ENCODE peak calls at places on chromosomes 4 and X, in seven cellular contexts. S is sigmoid colon, Z is right cardiac atrium, L is SJSA1, G is cardiac muscle cell, F is astrocyte, E is psoas muscle. P is an unnamed sample. For H3K27me3, the result is how much of the 10 kb centered on the place peaks cover.

GRCh38 chrX:15158736-15159406 is 111.0 kb downstream of the ASB9 start:
- DNase-seq in S (no peak), Z (no peak), L (no peak), G (no peak), F (no peak), E (no peak), P (no peak)

GRCh38 chr4:138560448-138560847 is 318.3 kb upstream of the SLC7A11 start:
- DNase-seq in S (no peak), Z (peak), L (no peak), G (no peak), F (no peak), E (no peak), P (no peak)

GRCh38 chr4:37892641-37893040 is 1.8 kb downstream of the TBC1D1 start:
- DNase-seq in S (no peak), Z (no peak), L (no peak), G (no peak), F (no peak), E (no peak), P (no peak)

GRCh38 chr4:54746228-54746627 is 88.5 kb downstream of the KIT start:
- DNase-seq in S (no peak), Z (no peak), L (no peak), G (no peak), F (peak), E (no peak), P (no peak)

GRCh38 chr4:118985170-118986000 is 96.7 kb downstream of the SYNPO2 start:
- DNase-seq in S (no peak), Z (no peak), L (no peak), G (no peak), F (no peak), E (peak), P (no peak)

GRCh38 chr4:2426711-2427275 is 8.0 kb downstream of the CFAP99 start:
- DNase-seq in S (no peak), Z (no peak), L (no peak), G (no peak), F (no peak), E (peak), P (no peak)

GRCh38 chr4:56863441-56864129 is 42.1 kb upstream of the SPINK2 start:
- DNase-seq in S (no peak), Z (no peak), L (no peak), G (no peak), F (peak), E (no peak), P (no peak)

GRCh38 chr4:94298725-94299252 is 43.8 kb downstream of the HPGDS start:
- DNase-seq in S (no peak), Z (no peak), L (no peak), G (no peak), F (no peak), E (no peak), P (no peak)

GRCh38 chrX:51568586-51568985 is 50.1 kb downstream of the CENPVL3 start:
- DNase-seq in S (no peak), Z (no peak), L (peak), G (peak), F (peak), E (no peak), P (peak)

GRCh38 chr4:62490635-62491034 is 1290.5 kb downstream of the ADGRL3 start:
- DNase-seq in S (no peak), Z (no peak), L (no peak), G (no peak), F (no peak), E (no peak), P (no peak)

GRCh38 chr4:113383111-113383785 is 333.8 kb downstream of the ANK2 start:
- DNase-seq in S (no peak), Z (no peak), L (no peak), G (peak), F (peak), E (no peak), P (no peak)

GRCh38 chr4:75141162-75141561 is 208.2 kb downstream of the PARM1 start:
- DNase-seq in S (no peak), Z (no peak), L (no peak), G (no peak), F (no peak), E (no peak), P (no peak)

GRCh38 chr4:35494955-35495354 is 749.4 kb downstream of the ARAP2 start:
- DNase-seq in S (no peak), Z (no peak), L (no peak), G (no peak), F (no peak), E (no peak), P (no peak)

GRCh38 chr4:80101768-80102116 is 28.7 kb upstream of the ANTXR2 start:
- DNase-seq in S (no peak), Z (no peak), L (no peak), G (no peak), F (peak), E (no peak), P (no peak)

GRCh38 chr4:159103406-159104131 is 690 bp downstream of the RAPGEF2 start:
- DNase-seq in S (peak), Z (peak), L (peak), G (peak), F (no peak), E (peak), P (no peak)

GRCh38 chr4:98374643-98375042 is 113.5 kb downstream of the RAP1GDS1 start:
- DNase-seq in S (no peak), Z (no peak), L (no peak), G (peak), F (peak), E (peak), P (peak)

GRCh38 chr4:184012937-184013336 is 107.8 kb downstream of the STOX2 start:
- DNase-seq in S (no peak), Z (no peak), L (no peak), G (peak), F (no peak), E (no peak), P (no peak)

GRCh38 chr4:86357608-86358007 is 2.2 kb downstream of the MAPK10 start:
- DNase-seq in S (no peak), Z (no peak), L (no peak), G (no peak), F (no peak), E (no peak), P (no peak)

GRCh38 chr4:147525494-147526271 is 44.8 kb downstream of the EDNRA start:
- DNase-seq in S (no peak), Z (no peak), L (no peak), G (no peak), F (no peak), E (no peak), P (no peak)

GRCh38 chr4:169912996-169913395 is 113.2 kb downstream of the MFAP3L start:
- DNase-seq in S (no peak), Z (no peak), L (no peak), G (no peak), F (no peak), E (no peak), P (no peak)

DNA sequence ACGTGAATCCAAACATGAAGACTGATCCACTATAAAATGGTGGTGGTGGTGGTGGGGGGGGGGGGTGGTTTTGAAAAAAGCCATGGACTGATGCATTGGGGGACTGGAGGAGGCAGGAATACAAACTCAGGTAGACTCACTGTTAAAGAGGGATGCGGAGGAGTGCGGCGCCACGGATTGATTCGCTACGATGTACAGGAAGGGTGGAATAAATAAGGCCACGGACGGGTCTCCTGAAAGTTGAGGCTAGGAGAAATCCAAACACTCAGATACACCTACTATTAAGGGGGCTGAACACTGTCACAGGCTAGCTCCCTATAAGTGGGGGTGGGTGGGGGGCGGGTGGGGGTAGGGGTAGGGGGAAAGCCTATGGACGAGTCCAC is 591 bp downstream of the ELK1 start:
- DNase-seq in S (no peak), Z (no peak), L (no peak), G (no peak), F (no peak), E (no peak), P (no peak)
- H3K27me3 ChIP-seq in S (under half), Z (under half), L (under half), G (under half), F (under half), E (under half), P (under half)

GRCh38 chrX:154457491-154458115 is 478 bp upstream of the PLXNA3 start:
- DNase-seq in S (no peak), Z (peak), L (no peak), G (no peak), F (no peak), E (no peak), P (no peak)
- H3K4me3 ChIP-seq in S (peak), Z (peak), L (peak), G (peak), F (peak), E (peak), P (peak)

GRCh38 chrX:72122621-72123275 is 9.0 kb downstream of the RTL5 start:
- DNase-seq in S (peak), Z (no peak), L (no peak), G (no peak), F (no peak), E (no peak), P (no peak)

GRCh38 chrX:72124540-72125201 is 7.0 kb downstream of the RTL5 start:
- DNase-seq in S (peak), Z (no peak), L (no peak), G (no peak), F (no peak), E (no peak), P (no peak)

GRCh38 chrX:72123471-72124185 is 8.1 kb downstream of the RTL5 start:
- DNase-seq in S (peak), Z (peak), L (peak), G (peak), F (peak), E (peak), P (no peak)

GRCh38 chrX:72120798-72121197 is 10.9 kb downstream of the RTL5 start:
- DNase-seq in S (peak), Z (no peak), L (no peak), G (no peak), F (peak), E (no peak), P (no peak)

DNA sequence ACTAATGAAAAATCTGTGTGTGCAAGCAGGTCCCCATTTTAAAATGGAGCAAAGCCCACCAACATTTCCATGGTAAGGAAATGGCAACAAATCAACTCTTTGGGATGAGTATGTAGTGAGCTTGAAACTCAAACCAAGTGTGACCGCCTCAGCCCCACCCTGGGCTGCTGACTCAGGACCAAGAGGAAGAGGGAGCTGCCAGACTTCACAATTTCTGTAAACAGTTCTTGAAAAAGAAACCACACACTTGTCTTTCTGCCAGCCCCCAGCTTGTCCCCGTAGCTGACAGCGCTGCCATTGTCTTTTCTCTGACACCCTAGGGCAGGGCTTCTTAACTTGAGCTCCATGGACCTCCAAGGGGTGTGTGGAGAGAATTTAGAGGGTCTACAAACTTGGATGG is 10.3 kb downstream of the RTL5 start:
- DNase-seq in S (peak), Z (peak), L (peak), G (peak), F (peak), E (peak), P (peak)
- H3K27ac ChIP-seq in S (peak), Z (peak), L (no peak), G (peak), F (no peak), E (no peak), P (no peak)

GRCh38 chr4:127624176-127624575 is 8.6 kb upstream of the INTU start:
- DNase-seq in S (no peak), Z (no peak), L (no peak), G (no peak), F (no peak), E (no peak), P (no peak)
- H3K27me3 ChIP-seq in S (under half), Z (under half), L (under half), G (half or more), F (under half), E (under half), P (under half)

DNA sequence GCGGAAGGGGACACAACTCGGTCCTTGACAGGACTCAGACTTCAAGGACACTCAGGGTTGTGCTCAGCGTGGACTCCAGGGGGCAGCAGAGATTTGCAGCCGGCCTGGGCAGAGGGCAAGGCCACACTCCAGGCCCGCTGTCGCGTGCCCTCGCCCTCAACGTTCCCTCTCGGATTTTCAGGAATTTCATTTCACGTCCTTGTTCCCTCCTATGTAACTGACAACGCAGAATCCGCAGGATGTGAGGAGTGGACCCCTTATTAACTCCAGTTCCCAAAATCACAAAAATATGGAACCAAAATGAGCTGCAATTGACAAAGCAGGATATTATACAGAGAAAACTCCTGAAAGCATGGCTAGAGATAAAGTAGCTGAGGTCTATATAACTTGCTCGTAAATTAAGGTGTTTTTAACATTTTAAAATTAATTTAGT is 21.0 kb upstream of the DCTD start:
- DNase-seq in S (peak), Z (peak), L (peak), G (peak), F (peak), E (peak), P (no peak)
- H3K4me3 ChIP-seq in S (no peak), Z (no peak), L (no peak), G (no peak), F (no peak), E (no peak), P (no peak)

DNA sequence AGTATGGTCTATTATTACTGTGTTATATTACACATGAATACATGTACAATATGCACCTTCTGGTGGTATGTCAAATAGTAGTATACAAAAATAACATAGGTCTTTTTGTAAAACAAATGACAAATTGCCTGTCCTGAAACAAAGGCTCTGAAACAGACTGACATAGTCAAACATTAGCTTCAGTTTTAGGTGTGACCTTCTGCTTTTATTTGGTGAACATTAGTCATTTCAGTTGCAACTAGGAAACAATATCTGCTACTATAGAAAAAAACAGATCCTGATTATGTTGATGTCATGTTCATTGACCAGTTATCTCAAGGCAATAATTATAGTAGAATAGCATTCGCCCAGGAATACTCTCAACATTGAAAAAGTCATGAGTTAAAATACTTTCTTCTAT is 123.0 kb downstream of the CHRNA9 start:
- DNase-seq in S (no peak), Z (no peak), L (no peak), G (no peak), F (no peak), E (no peak), P (no peak)
- H3K27ac ChIP-seq in S (no peak), Z (no peak), L (no peak), G (no peak), F (no peak), E (no peak), P (no peak)

DNA sequence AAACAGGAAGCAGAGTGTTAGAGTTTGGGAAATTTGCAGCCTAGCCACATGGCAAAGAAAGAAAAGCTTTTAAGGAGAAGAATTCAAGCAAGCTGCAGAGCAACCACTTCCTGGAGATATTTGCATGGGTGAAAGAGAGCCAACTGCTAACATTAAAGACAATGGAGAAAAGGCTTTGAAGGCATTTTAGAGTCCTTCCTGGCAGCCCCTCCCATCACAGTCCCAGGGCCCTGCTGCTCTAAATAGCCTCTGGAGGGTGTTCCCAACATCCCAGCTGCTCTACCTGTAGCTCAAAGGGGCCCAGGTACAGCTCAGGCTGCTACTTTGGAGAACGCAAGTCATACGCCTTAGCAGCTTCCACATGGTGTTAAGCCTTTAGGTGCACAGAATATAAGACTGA is 235.9 kb upstream of the FMR1 start:
- DNase-seq in S (no peak), Z (no peak), L (no peak), G (no peak), F (no peak), E (no peak), P (no peak)
- H3K27me3 ChIP-seq in S (under half), Z (under half), L (under half), G (under half), F (under half), E (under half), P (under half)

DNA sequence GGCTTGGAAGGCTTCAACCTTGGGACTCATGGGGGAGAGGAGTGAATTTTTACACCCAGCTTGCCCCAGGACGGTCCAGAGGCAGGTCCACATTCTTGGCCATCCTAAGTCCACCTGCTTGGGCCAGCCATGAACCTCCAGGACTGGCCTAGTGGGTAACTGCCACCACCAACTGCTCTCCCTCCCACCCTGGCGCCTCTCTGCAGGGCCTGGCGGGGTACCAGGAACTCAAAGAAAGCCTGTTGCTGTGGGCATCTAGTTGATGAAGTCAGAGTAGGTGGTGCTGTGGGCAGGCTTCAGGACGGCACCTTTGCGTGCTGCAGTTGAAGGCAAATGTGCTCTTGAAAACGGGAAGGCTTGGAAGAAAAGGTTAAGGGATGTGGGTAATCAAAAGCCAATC is 12.0 kb downstream of the BCOR start:
- DNase-seq in S (no peak), Z (no peak), L (no peak), G (no peak), F (no peak), E (no peak), P (no peak)
- H3K4me3 ChIP-seq in S (no peak), Z (no peak), L (no peak), G (no peak), F (no peak), E (no peak), P (no peak)

GRCh38 chrX:117543885-117544284 is 572.7 kb downstream of the KLHL13 start:
- DNase-seq in S (no peak), Z (no peak), L (no peak), G (no peak), F (no peak), E (no peak), P (no peak)

GRCh38 chrX:117538441-117539418 is 577.9 kb downstream of the KLHL13 start:
- DNase-seq in S (no peak), Z (no peak), L (no peak), G (no peak), F (no peak), E (no peak), P (no peak)
- H3K27ac ChIP-seq in S (no peak), Z (no peak), L (no peak), G (no peak), F (no peak), E (no peak), P (no peak)

GRCh38 chr4:148737071-148737470 is 294.9 kb upstream of the NR3C2 start:
- DNase-seq in S (no peak), Z (no peak), L (no peak), G (no peak), F (peak), E (no peak), P (no peak)
- H3K27me3 ChIP-seq in S (under half), Z (under half), L (under half), G (under half), F (under half), E (under half), P (under half)

P was measured in AG04450.